ENCODE peak calls at places on chromosomes 13 and 19, in eight cellular contexts. One of them, this sample, is unnamed.

GRCh38 chr13:87172166-87172825 is 498.9 kb upstream of the SLITRK5 start:
- DNase-seq in T-cell: no peak
- DNase-seq in activated CD4-positive, alpha-beta T cell treated with anti-CD3 and anti-CD28 coated beads for 1 hour: no peak
- DNase-seq in amniotic epithelial cell: peak
- DNase-seq in GM13977: no peak
- DNase-seq in heart right ventricle: no peak
- DNase-seq in GM03348: no peak
- DNase-seq in AG04450: no peak
- DNase-seq in this sample: no peak

GRCh38 chr19:15379996-15380647 is 535 bp upstream of the AKAP8 start:
- DNase-seq in amniotic epithelial cell: peak
- DNase-seq in GM13977: peak
- DNase-seq in activated CD4-positive, alpha-beta T cell treated with anti-CD3 and anti-CD28 coated beads for 1 hour: no peak
- DNase-seq in T-cell: no peak
- DNase-seq in heart right ventricle: no peak
- DNase-seq in AG04450: no peak
- DNase-seq in GM03348: no peak
- DNase-seq in this sample: peak

GRCh38 chr13:110340812-110341444 is 33.8 kb downstream of the COL4A2 start:
- DNase-seq in GM03348: no peak
- DNase-seq in activated CD4-positive, alpha-beta T cell treated with anti-CD3 and anti-CD28 coated beads for 1 hour: peak
- DNase-seq in T-cell: peak
- DNase-seq in GM13977: no peak
- DNase-seq in AG04450: no peak
- DNase-seq in amniotic epithelial cell: peak
- DNase-seq in heart right ventricle: peak
- DNase-seq in this sample: peak

GRCh38 chr13:31556376-31556775 is 182.9 kb upstream of the RXFP2 start:
- DNase-seq in GM13977: no peak
- DNase-seq in AG04450: no peak
- DNase-seq in heart right ventricle: no peak
- DNase-seq in GM03348: peak
- DNase-seq in T-cell: no peak
- DNase-seq in amniotic epithelial cell: peak
- DNase-seq in activated CD4-positive, alpha-beta T cell treated with anti-CD3 and anti-CD28 coated beads for 1 hour: no peak
- DNase-seq in this sample: no peak

GRCh38 chr19:3275068-3275582 is 50.7 kb downstream of the CELF5 start:
- DNase-seq in GM13977: peak
- DNase-seq in T-cell: peak
- DNase-seq in activated CD4-positive, alpha-beta T cell treated with anti-CD3 and anti-CD28 coated beads for 1 hour: no peak
- DNase-seq in heart right ventricle: no peak
- DNase-seq in AG04450: no peak
- DNase-seq in amniotic epithelial cell: peak
- DNase-seq in GM03348: no peak
- DNase-seq in this sample: peak

GRCh38 chr13:73190477-73190876 is 131.7 kb downstream of the KLF5 start:
- DNase-seq in GM03348: no peak
- DNase-seq in amniotic epithelial cell: no peak
- DNase-seq in T-cell: no peak
- DNase-seq in GM13977: no peak
- DNase-seq in activated CD4-positive, alpha-beta T cell treated with anti-CD3 and anti-CD28 coated beads for 1 hour: no peak
- DNase-seq in heart right ventricle: no peak
- DNase-seq in AG04450: no peak
- DNase-seq in this sample: no peak

GRCh38 chr19:4754248-4754647 is 30.6 kb upstream of the DPP9 start:
- DNase-seq in T-cell: no peak
- DNase-seq in amniotic epithelial cell: peak
- DNase-seq in GM13977: no peak
- DNase-seq in AG04450: no peak
- DNase-seq in activated CD4-positive, alpha-beta T cell treated with anti-CD3 and anti-CD28 coated beads for 1 hour: no peak
- DNase-seq in heart right ventricle: no peak
- DNase-seq in GM03348: no peak
- DNase-seq in this sample: no peak

GRCh38 chr13:113548171-113548641 is 36.3 kb upstream of the TFDP1 start:
- DNase-seq in amniotic epithelial cell: peak
- DNase-seq in T-cell: no peak
- DNase-seq in AG04450: no peak
- DNase-seq in GM13977: no peak
- DNase-seq in activated CD4-positive, alpha-beta T cell treated with anti-CD3 and anti-CD28 coated beads for 1 hour: no peak
- DNase-seq in GM03348: no peak
- DNase-seq in heart right ventricle: no peak
- DNase-seq in this sample: no peak

GRCh38 chr13:37194428-37194861 is 89.0 kb upstream of the CSNK1A1L start:
- DNase-seq in GM03348: peak
- DNase-seq in T-cell: no peak
- DNase-seq in heart right ventricle: no peak
- DNase-seq in GM13977: no peak
- DNase-seq in AG04450: peak
- DNase-seq in activated CD4-positive, alpha-beta T cell treated with anti-CD3 and anti-CD28 coated beads for 1 hour: no peak
- DNase-seq in amniotic epithelial cell: no peak
- DNase-seq in this sample: no peak

GRCh38 chr13:108676620-108677019 is 47.2 kb downstream of the MYO16 start:
- DNase-seq in GM13977: no peak
- DNase-seq in T-cell: no peak
- DNase-seq in AG04450: no peak
- DNase-seq in heart right ventricle: no peak
- DNase-seq in GM03348: no peak
- DNase-seq in activated CD4-positive, alpha-beta T cell treated with anti-CD3 and anti-CD28 coated beads for 1 hour: no peak
- DNase-seq in amniotic epithelial cell: no peak
- DNase-seq in this sample: no peak

GRCh38 chr19:9552902-9553301 is 14.5 kb upstream of the ZNF426 start:
- DNase-seq in T-cell: no peak
- DNase-seq in GM03348: no peak
- DNase-seq in amniotic epithelial cell: no peak
- DNase-seq in activated CD4-positive, alpha-beta T cell treated with anti-CD3 and anti-CD28 coated beads for 1 hour: no peak
- DNase-seq in GM13977: no peak
- DNase-seq in heart right ventricle: no peak
- DNase-seq in AG04450: no peak
- DNase-seq in this sample: no peak

GRCh38 chr19:11948646-11949045 is 16.2 kb upstream of the ZNF763 start:
- DNase-seq in heart right ventricle: no peak
- DNase-seq in T-cell: no peak
- DNase-seq in GM13977: no peak
- DNase-seq in activated CD4-positive, alpha-beta T cell treated with anti-CD3 and anti-CD28 coated beads for 1 hour: no peak
- DNase-seq in AG04450: no peak
- DNase-seq in amniotic epithelial cell: no peak
- DNase-seq in GM03348: no peak
- DNase-seq in this sample: no peak

GRCh38 chr13:84649853-84650252 is 767.6 kb upstream of the SLITRK1 start:
- DNase-seq in activated CD4-positive, alpha-beta T cell treated with anti-CD3 and anti-CD28 coated beads for 1 hour: no peak
- DNase-seq in AG04450: no peak
- DNase-seq in heart right ventricle: no peak
- DNase-seq in T-cell: no peak
- DNase-seq in GM13977: no peak
- DNase-seq in GM03348: no peak
- DNase-seq in amniotic epithelial cell: no peak
- DNase-seq in this sample: no peak

GRCh38 chr13:85737952-85738351 is 61.3 kb downstream of the SLITRK6 start:
- DNase-seq in GM13977: no peak
- DNase-seq in heart right ventricle: no peak
- DNase-seq in GM03348: no peak
- DNase-seq in AG04450: no peak
- DNase-seq in T-cell: no peak
- DNase-seq in amniotic epithelial cell: no peak
- DNase-seq in activated CD4-positive, alpha-beta T cell treated with anti-CD3 and anti-CD28 coated beads for 1 hour: no peak
- DNase-seq in this sample: no peak

This sample was measured in AG08396.